ENCODE peak calls at places on chromosomes 13 and 19, in nine cellular contexts. W, S, Z, L, B, T, X, F and M are unnamed samples. For H3K4me1, the result is how much of the 10 kb centered on the place peaks cover.

GRCh38 chr19:17450264-17451075 is 2.0 kb upstream of the TMEM221 start:
- DNase-seq in S (no peak), X (no peak), W (peak), B (no peak), L (no peak), Z (no peak), F (no peak), T (no peak), M (no peak)

GRCh38 chr19:39351537-39352037 is 9.4 kb downstream of the SAMD4B start:
- DNase-seq in T (no peak), S (no peak), B (no peak), F (peak), L (no peak), W (no peak), Z (no peak), X (no peak), M (no peak)

GRCh38 chr13:51663980-51664957 is 80.0 kb downstream of the WDFY2 start:
- DNase-seq in T (no peak), Z (no peak), L (no peak), F (no peak), W (no peak), S (no peak), B (no peak), X (no peak), M (no peak)

GRCh38 chr19:57241181-57241580 is 749 bp downstream of the ZNF805 start:
- DNase-seq in L (no peak), F (peak), B (no peak), Z (no peak), X (no peak), S (no peak), T (no peak), W (no peak), M (no peak)

GRCh38 chr13:107209811-107210210 is 641.9 kb upstream of the ARGLU1 start:
- DNase-seq in X (no peak), S (no peak), T (no peak), B (no peak), L (no peak), F (peak), W (no peak), Z (no peak), M (no peak)

GRCh38 chr13:99855516-99855915 is 116.1 kb downstream of the ZIC5 start:
- DNase-seq in B (no peak), Z (no peak), T (no peak), L (no peak), F (no peak), X (no peak), S (no peak), W (no peak), M (no peak)

GRCh38 chr13:32911506-32911905 is 104.7 kb upstream of the KL start:
- DNase-seq in Z (no peak), T (peak), B (no peak), W (no peak), L (no peak), S (no peak), X (no peak), F (peak), M (no peak)

GRCh38 chr13:32938907-32939306 is 77.3 kb upstream of the KL start:
- DNase-seq in L (no peak), X (no peak), F (peak), B (no peak), W (no peak), Z (no peak), S (no peak), T (no peak), M (no peak)

GRCh38 chr13:46796129-46796514 is 839 bp downstream of the ESD start:
- DNase-seq in L (no peak), Z (no peak), W (no peak), F (no peak), B (no peak), S (no peak), X (no peak), T (no peak), M (no peak)

DNA sequence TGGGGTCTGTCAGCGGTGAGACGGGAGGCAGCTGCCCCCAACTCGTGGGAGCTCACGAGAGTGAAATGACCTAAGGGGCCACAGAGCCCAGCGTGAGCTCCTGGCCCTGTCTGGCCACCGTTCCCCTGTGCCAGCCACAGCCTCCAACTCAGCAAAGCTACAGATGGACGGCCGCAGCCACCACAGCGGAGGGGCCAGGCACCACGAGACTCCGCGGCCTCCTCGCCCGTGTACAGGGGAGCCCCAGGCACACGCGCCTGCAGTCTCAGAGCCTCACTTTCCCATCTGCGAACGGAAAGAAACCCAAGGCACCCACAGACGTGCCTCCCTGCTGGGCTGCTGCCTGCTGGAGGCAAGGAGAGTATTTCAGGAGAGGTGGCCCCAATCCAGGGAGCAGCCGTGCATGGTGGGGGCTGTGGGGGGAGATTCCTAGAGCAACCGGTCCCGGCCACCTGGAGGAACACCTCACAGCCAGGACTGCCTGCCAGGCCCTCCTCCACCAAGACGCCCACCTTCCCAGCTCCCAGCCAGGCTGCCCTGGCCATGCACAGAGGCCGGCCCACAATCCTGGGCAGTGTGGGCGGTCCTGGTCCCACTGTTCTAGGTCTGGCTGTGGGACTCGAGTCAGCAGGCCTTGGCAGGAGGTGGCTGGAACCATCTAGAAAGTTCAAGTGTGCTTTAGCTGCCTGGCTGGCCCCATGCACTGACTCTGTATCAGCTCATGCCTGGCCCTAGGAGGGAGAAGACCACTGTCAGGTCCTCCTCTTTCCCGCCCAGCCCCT is 1.9 kb downstream of the MKNK2 start:
- DNase-seq in B (no peak), X (no peak), T (no peak), Z (no peak), S (peak), W (no peak), F (no peak), L (no peak), M (peak)
- H3K4me1 ChIP-seq in B (half or more), X (half or more), T (half or more), Z (half or more), S (under half), W (half or more), F (under half), L (half or more), M (half or more)

GRCh38 chr19:37779139-37780035 is at the start of gene ZNF573:
- DNase-seq in F (peak), T (peak), S (peak), B (peak), X (peak), W (peak), Z (peak), L (peak), M (peak)
- TF ChIP-seq CTCF in F (peak), T (no peak), S (no peak), B (peak), X (peak), W (peak), Z (peak), L (no peak), M (no peak)

GRCh38 chr19:37217855-37218591 is at the start of gene ZNF383:
- DNase-seq in S (peak), T (peak), F (peak), B (peak), Z (peak), L (peak), X (peak), W (peak), M (peak)
- TF ChIP-seq POLR2A in S (peak), T (peak), F (no peak), B (peak), Z (no peak), L (peak), X (peak), W (peak), M (peak)

GRCh38 chr19:30076101-30076551 is 134.1 kb downstream of the URI1 start:
- DNase-seq in X (peak), L (no peak), S (no peak), W (no peak), F (no peak), Z (no peak), T (no peak), B (no peak), M (no peak)
- H3K4me1 ChIP-seq in X (under half), L (under half), S (under half), W (under half), F (under half), Z (under half), T (under half), B (under half), M (under half)

GRCh38 chr19:42348211-42348610 is 22.8 kb downstream of the MEGF8 start:
- DNase-seq in X (no peak), B (no peak), W (no peak), Z (no peak), L (no peak), F (no peak), T (no peak), S (no peak), M (no peak)

GRCh38 chr19:42345191-42345812 is 19.9 kb downstream of the MEGF8 start:
- DNase-seq in B (no peak), S (no peak), F (peak), T (no peak), L (no peak), Z (no peak), X (no peak), W (no peak), M (no peak)

GRCh38 chr19:42344336-42344893 is 19.0 kb downstream of the MEGF8 start:
- DNase-seq in S (no peak), X (no peak), B (no peak), F (no peak), W (no peak), Z (no peak), T (no peak), L (no peak), M (no peak)

DNA sequence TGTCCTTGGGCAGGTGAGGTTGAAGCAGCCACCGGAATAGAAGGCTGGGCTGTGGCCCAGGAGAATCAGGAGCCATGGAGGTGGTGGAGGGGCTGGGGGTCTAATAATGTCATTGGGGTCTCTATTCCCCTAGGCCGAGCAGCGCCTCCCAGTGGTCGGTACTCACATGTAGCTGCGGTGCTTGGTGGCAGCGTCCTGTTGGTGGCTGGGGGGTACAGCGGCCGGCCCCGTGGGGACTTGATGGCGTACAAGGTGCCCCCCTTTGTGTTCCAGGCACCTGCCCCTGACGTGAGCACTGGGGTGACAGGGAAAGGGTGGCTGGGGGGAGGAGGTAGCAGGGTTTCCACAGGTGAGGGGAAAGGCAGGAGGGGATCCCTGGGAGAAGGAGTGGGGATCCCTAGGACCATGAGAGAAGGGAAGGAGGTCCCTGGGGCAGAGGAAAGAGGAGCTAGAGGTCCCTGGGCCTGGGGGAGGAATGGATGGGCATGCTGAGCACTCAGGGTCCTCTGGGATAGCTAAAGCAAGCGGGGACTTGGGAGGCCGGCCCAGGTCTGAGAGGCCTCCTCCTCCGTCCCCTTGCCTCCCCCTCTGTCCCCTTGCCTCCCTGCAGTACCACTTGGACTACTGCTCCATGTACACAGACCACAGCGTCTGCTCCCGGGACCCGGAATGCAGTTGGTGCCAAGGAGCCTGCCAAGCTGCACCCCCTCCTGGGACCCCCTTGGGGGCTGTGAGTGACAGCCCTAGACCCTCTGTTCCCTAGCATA is 18.1 kb downstream of the MEGF8 start:
- DNase-seq in Z (no peak), T (no peak), F (no peak), L (no peak), S (no peak), X (no peak), W (no peak), B (no peak), M (no peak)
- TF ChIP-seq CTCF in Z (no peak), T (peak), F (peak), L (no peak), S (no peak), X (no peak), W (no peak), B (peak), M (no peak)

GRCh38 chr13:49026851-49027250 is 51.1 kb downstream of the FNDC3A start:
- DNase-seq in L (no peak), X (no peak), B (no peak), S (no peak), T (no peak), F (peak), Z (no peak), W (no peak), M (no peak)
- TF ChIP-seq POLR2A in L (no peak), X (no peak), B (no peak), S (no peak), T (no peak), F (no peak), Z (no peak), W (no peak), M (no peak)

DNA sequence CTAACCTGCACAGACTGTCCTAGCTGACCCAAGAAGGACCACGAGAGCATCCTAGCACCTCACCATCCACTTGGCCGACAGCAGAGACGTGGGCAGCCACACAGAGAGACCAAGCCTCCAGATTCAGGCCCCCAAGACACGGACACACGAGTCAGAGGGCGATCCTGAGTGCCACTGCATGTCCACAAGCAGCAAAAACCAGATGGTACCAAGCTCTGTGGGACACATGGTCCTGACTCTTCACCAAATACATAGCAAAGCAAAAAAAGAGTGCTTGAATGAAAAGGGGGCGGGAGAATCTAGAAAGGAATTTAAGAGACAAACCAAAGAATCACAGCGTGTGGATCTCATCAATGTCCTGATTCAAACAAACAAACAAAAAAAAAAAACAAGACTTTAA is 45.2 kb downstream of the MLLT1 start:
- DNase-seq in Z (no peak), T (no peak), S (no peak), F (peak), L (no peak), X (no peak), B (no peak), W (no peak), M (no peak)
- H3K4me1 ChIP-seq in Z (half or more), T (under half), S (under half), F (under half), L (half or more), X (half or more), B (half or more), W (under half), M (under half)

DNA sequence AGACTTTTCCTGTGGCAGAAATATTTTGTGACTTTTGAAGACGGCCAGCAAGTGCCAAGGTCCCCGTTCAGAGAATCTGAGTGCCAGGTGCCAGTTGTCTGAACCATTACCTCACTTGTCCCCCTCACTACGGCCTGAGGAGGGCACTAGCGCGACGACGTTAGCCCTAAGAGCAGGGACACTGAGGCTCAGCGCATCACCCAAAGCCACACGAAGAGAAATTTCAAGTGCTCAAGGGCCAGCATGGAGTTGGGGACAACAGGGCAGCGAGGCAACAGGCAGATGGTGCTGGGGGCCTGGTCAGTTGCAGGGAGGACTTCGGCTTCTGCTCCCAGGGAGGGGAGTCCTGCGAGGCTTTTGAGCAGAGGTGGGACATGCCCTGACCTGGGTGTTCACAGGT is 9.5 kb upstream of the TYK2 start:
- DNase-seq in X (no peak), S (no peak), Z (no peak), B (no peak), W (no peak), L (no peak), T (no peak), F (no peak), M (no peak)
- TF ChIP-seq CTCF in X (no peak), S (no peak), Z (no peak), B (peak), W (no peak), L (no peak), T (no peak), F (peak), M (peak)

GRCh38 chr19:48868196-48868886 is at the start of gene PLEKHA4:
- DNase-seq in S (peak), X (no peak), Z (peak), F (peak), W (peak), B (peak), L (peak), T (no peak), M (peak)
- TF ChIP-seq POLR2A in S (peak), X (no peak), Z (no peak), F (peak), W (no peak), B (no peak), L (peak), T (no peak), M (no peak)

GRCh38 chr19:4871711-4872110 is 4.2 kb upstream of the PLIN3 start:
- DNase-seq in S (no peak), T (no peak), Z (no peak), W (no peak), X (no peak), B (no peak), L (no peak), F (no peak), M (no peak)
- H3K4me1 ChIP-seq in S (under half), T (under half), Z (under half), W (under half), X (under half), B (under half), L (under half), F (under half), M (under half)